ENCODE peak calls at places on chromosomes 11 and 22, in seven cellular contexts. F is stomach, R is ovary, B is GM12878, D is transverse colon, M is tibial nerve, P is sigmoid colon. V is an unnamed sample. For H3K36me3, the result is how much of the 10 kb centered on the place peaks cover.

GRCh38 chr11:27094062-27094587 is 53.5 kb downstream of the BBOX1 start:
- DNase-seq in F (no peak), R (no peak), B (no peak), D (no peak), M (no peak), P (no peak), V (no peak)

GRCh38 chr22:40679964-40680818 is 907 bp downstream of the MCHR1 start:
- DNase-seq in F (no peak), R (peak), B (no peak), D (no peak), M (no peak), P (no peak), V (no peak)

GRCh38 chr11:124339671-124340447 is 19.9 kb upstream of the OR8D2 start:
- DNase-seq in F (no peak), R (no peak), B (no peak), D (no peak), M (no peak), P (no peak), V (no peak)

GRCh38 chr11:71482746-71483364 is 29.9 kb downstream of the NADSYN1 start:
- DNase-seq in F (no peak), R (no peak), B (no peak), D (no peak), M (no peak), P (peak), V (no peak)

GRCh38 chr11:123841189-123841588 is 35.0 kb upstream of the OR6M1 start:
- DNase-seq in F (no peak), R (no peak), B (no peak), D (no peak), M (no peak), P (no peak), V (no peak)

GRCh38 chr11:12724301-12725046 is 50.3 kb downstream of the TEAD1 start:
- DNase-seq in F (peak), R (peak), B (no peak), D (peak), M (peak), P (peak), V (peak)

GRCh38 chr22:35629406-35630234 is 12.5 kb upstream of the MB start:
- DNase-seq in F (peak), R (peak), B (peak), D (peak), M (peak), P (peak), V (peak)

GRCh38 chr11:84594602-84595001 is 1032.5 kb downstream of the DLG2 start:
- DNase-seq in F (no peak), R (no peak), B (no peak), D (no peak), M (no peak), P (no peak), V (no peak)

GRCh38 chr11:128297805-128298204 is 289.6 kb downstream of the ETS1 start:
- DNase-seq in F (no peak), R (no peak), B (no peak), D (no peak), M (no peak), P (no peak), V (no peak)

GRCh38 chr11:112174789-112175595 is at the start of gene BCO2:
- DNase-seq in F (peak), R (peak), B (no peak), D (peak), M (peak), P (peak), V (peak)

GRCh38 chr11:95092549-95093324 is 3.1 kb downstream of the ENDOD1 start:
- DNase-seq in F (no peak), R (no peak), B (no peak), D (peak), M (no peak), P (no peak), V (no peak)
- H3K27ac ChIP-seq in F (peak), R (no peak), B (no peak), D (peak), M (peak), P (no peak), V (no peak)

GRCh38 chr22:20089226-20089976 is 9.4 kb downstream of the DGCR8 start:
- DNase-seq in F (no peak), R (no peak), B (no peak), D (no peak), M (no peak), P (no peak), V (no peak)

GRCh38 chr22:20086763-20087162 is 6.7 kb downstream of the DGCR8 start:
- DNase-seq in F (no peak), R (no peak), B (no peak), D (no peak), M (no peak), P (no peak), V (no peak)

GRCh38 chr22:20088263-20088648 is 8.2 kb downstream of the DGCR8 start:
- DNase-seq in F (no peak), R (no peak), B (no peak), D (no peak), M (no peak), P (no peak), V (no peak)

GRCh38 chr22:20086101-20086599 is 6.1 kb downstream of the DGCR8 start:
- DNase-seq in F (no peak), R (no peak), B (no peak), D (no peak), M (no peak), P (no peak), V (no peak)

GRCh38 chr22:20087319-20088262 is 7.5 kb downstream of the DGCR8 start:
- DNase-seq in F (no peak), R (no peak), B (no peak), D (no peak), M (no peak), P (no peak), V (no peak)
- H3K36me3 ChIP-seq in F (half or more), R (under half), B (under half), D (under half), M (under half), P (half or more), V (half or more)

DNA sequence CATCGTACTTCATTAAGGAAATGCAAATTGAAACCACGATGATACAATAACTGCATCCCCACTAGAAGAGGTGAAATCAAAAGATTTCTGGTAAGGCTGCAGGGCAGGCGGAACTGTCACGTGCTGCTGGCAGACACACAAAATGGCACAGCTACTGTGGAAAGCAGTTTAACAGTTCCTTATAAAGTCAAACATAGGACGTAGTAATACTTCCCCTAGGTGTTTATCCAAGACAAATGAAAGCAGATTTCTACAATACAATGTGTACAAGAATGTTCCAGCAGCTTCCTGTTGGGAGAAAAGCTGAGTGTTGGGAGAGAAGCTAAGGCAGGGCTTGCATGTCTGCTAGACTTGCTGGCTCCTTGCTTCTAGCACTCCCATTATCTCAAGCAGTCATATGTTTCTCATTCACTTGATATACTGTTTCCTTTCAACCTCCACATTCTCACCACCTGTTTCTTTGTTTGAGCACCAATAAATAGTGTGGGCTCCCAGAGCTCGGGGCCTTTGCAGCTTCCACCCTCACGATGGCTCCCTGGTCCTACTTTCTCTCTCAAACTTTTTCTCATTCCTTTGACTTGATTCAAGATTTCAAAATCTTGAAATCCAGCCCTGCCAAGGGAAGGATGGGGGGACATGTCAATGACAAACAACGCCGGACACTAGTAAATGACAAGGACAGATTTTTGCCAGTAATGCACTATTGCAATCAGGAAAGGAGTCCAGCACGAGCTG is 21.3 kb upstream of the IL17RA start:
- DNase-seq in F (peak), R (no peak), B (no peak), D (no peak), M (no peak), P (no peak), V (no peak)
- TF ChIP-seq EP300 in F (no peak), R (no peak), B (no peak), D (no peak), M (peak), P (no peak), V (no peak)

DNA sequence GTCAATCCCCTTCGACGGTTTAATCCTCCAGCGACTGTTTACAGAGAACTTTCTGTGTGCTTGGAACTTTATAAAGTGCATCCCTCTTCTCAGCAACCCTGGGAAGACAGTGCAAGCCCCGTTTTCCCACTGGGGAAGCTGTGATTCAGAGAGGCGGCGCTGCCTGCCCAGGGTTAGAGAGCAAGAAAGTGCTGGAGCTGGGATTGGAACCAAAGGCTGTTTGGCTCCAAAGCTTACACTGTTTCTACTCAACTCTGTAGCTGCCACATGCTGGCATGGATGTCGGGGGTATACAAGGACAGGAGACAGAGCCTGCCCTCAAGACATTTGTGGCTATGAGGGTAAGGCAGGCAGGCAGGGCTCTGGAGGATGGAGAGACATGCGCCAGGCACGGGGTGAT is 13.0 kb downstream of the FBLN1 start:
- DNase-seq in F (no peak), R (no peak), B (no peak), D (no peak), M (no peak), P (no peak), V (no peak)
- H3K27ac ChIP-seq in F (peak), R (no peak), B (no peak), D (peak), M (peak), P (peak), V (peak)

GRCh38 chr22:45344339-45344738 is 34.6 kb downstream of the FAM118A start:
- DNase-seq in F (no peak), R (no peak), B (no peak), D (no peak), M (no peak), P (no peak), V (no peak)
- H3K36me3 ChIP-seq in F (under half), R (under half), B (under half), D (under half), M (under half), P (under half), V (under half)

GRCh38 chr22:24928322-24928721 is 18.2 kb downstream of the LHFPL7 start:
- DNase-seq in F (no peak), R (no peak), B (no peak), D (no peak), M (no peak), P (no peak), V (no peak)
- TF ChIP-seq EP300 in F (no peak), R (no peak), B (no peak), D (no peak), M (no peak), P (no peak), V (no peak)

DNA sequence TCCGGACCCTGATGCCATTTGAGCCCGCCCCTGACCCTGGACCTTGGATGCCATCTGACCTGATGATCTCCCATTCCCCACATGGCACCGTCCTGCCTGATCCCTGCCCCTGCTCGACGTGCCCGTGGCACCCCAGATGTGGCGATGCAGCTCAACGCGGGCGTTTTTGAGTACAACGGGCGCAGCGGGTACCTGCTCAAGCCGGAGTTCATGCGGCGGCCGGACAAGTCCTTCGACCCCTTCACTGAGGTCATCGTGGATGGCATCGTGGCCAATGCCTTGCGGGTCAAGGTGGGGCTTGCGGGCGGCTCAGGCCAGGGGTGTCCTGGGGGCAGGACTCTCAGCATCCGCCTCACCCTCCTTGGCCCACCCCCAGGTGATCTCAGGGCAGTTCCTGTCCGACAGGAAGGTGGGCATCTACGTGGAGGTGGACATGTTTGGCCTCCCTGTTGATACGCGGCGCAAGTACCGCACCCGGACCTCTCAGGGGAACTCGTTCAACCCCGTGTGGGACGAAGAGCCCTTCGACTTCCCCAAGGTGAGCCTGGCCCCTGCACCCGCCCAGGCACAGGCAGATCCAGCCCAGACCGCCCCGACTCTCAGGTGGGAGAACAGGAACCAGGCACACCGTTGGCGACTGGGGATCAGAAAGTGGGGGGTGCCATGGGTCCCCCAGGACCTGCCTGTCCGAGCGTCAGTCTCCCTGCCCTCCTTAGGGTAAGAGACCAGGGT is 11.1 kb downstream of the PLCB3 start:
- DNase-seq in F (no peak), R (peak), B (no peak), D (no peak), M (no peak), P (no peak), V (no peak)
- H3K27ac ChIP-seq in F (no peak), R (no peak), B (no peak), D (no peak), M (no peak), P (no peak), V (no peak)

DNA sequence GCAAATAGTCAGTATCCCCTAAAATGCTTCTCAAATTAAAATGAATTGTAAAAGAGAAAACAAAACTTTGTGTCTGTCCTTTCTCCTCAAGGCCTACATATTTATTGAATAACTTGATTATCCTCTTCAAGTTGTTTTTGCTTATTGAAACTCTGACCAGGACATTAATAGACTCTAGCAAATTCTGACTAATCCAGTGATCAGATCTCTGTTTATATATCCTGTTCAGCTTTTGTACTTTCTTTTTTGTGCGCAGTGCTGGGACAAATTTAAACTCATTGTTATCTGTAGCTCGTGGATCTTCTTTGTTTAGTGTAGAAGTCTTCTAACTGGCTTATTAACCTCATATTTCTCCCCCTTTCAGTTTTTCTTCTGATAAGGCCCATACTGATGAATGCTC is 139.9 kb upstream of the SORL1-AS1 start:
- DNase-seq in F (no peak), R (no peak), B (peak), D (no peak), M (no peak), P (no peak), V (no peak)
- H3K36me3 ChIP-seq in F (half or more), R (under half), B (under half), D (under half), M (under half), P (under half), V (under half)

DNA sequence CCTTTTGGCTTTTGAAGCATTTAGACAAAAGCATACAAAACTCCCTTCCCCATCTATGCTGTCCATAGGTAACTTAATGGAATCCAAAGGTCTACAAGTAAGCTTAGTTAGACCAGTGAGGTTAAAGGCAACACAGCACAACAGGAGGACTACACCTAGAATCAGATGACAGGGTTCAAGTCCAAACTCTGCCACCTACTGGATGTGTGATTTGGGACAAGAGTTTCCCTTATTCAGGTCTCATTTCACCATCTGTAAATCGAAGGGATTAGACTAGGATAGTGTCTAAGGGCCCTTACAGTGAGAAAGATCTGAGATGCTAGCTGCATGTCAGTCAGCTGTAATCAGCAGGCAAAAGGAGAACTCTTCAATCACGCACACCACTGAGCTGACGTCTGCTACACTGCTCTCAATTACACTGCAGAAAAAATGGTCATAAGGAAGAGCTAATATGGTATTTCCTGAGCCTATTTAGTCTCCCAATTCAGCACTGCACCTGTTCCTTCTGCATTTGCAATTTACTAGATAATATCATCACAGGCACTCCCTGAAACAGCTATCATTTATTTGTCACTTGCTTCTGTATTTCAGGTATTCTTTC is 82.2 kb downstream of the SERGEF start:
- DNase-seq in F (no peak), R (no peak), B (no peak), D (no peak), M (no peak), P (no peak), V (no peak)
- TF ChIP-seq EP300 in F (no peak), R (no peak), B (no peak), D (no peak), M (no peak), P (no peak), V (no peak)

GRCh38 chr11:57240007-57240406 is 3.0 kb upstream of the APLNR start:
- DNase-seq in F (no peak), R (no peak), B (no peak), D (no peak), M (no peak), P (no peak), V (no peak)
- H3K27ac ChIP-seq in F (no peak), R (no peak), B (no peak), D (no peak), M (no peak), P (no peak), V (no peak)

V was measured in suprapubic skin.